ENCODE peak calls at places on chromosomes 3 and 15, in four cellular contexts. Y is K562, L is GM12878, R is HepG2. S is an unnamed sample.

GRCh38 chr15:33152502-33153109 is 41.9 kb downstream of the FMN1 start:
- DNase-seq in Y (no peak), L (no peak), R (no peak), S (no peak)

GRCh38 chr15:27058939-27059338 is 88.0 kb downstream of the GABRG3 start:
- DNase-seq in Y (no peak), L (no peak), R (no peak), S (no peak)

GRCh38 chr15:77031376-77032050 is 36.6 kb downstream of the PSTPIP1 start:
- DNase-seq in Y (no peak), L (no peak), R (peak), S (no peak)

GRCh38 chr3:126956866-126957650 is 25.9 kb upstream of the PLXNA1 start:
- DNase-seq in Y (no peak), L (no peak), R (no peak), S (no peak)

GRCh38 chr15:84034831-84035753 is 200.5 kb upstream of the GOLGA6L4 start:
- DNase-seq in Y (peak), L (no peak), R (peak), S (peak)

GRCh38 chr3:48661501-48662139 is 1.1 kb downstream of the CELSR3 start:
- DNase-seq in Y (peak), L (no peak), R (peak), S (peak)

GRCh38 chr15:26087395-26087794 is 224.3 kb upstream of the ATP10A start:
- DNase-seq in Y (no peak), L (no peak), R (no peak), S (no peak)

GRCh38 chr3:161273589-161274218 is 52.6 kb downstream of the NMD3 start:
- DNase-seq in Y (peak), L (no peak), R (peak), S (no peak)

GRCh38 chr15:59746777-59747176 is 57.7 kb upstream of the BNIP2 start:
- DNase-seq in Y (no peak), L (no peak), R (no peak), S (no peak)

GRCh38 chr3:117524890-117525289 is 815.3 kb downstream of the TUSC7 start:
- DNase-seq in Y (no peak), L (no peak), R (no peak), S (no peak)

GRCh38 chr3:37477713-37478487 is 303.5 kb upstream of the LRRFIP2 start:
- DNase-seq in Y (peak), L (no peak), R (no peak), S (no peak)

GRCh38 chr3:141306922-141307321 is 61.4 kb upstream of the ZBTB38 start:
- DNase-seq in Y (no peak), L (no peak), R (no peak), S (no peak)

GRCh38 chr15:35173444-35174118 is 88.5 kb upstream of the NANOGP8 start:
- DNase-seq in Y (peak), L (no peak), R (peak), S (no peak)

GRCh38 chr3:50573566-50574279 is 4.4 kb downstream of the HEMK1 start:
- DNase-seq in Y (peak), L (no peak), R (no peak), S (no peak)

GRCh38 chr3:175818811-175819464 is 959.8 kb downstream of the NAALADL2 start:
- DNase-seq in Y (no peak), L (no peak), R (no peak), S (no peak)

GRCh38 chr3:16614033-16615031 is 9.1 kb upstream of the DAZL start:
- DNase-seq in Y (no peak), L (no peak), R (no peak), S (no peak)

GRCh38 chr3:55416381-55416821 is 70.7 kb downstream of the WNT5A start:
- DNase-seq in Y (no peak), L (no peak), R (no peak), S (no peak)

GRCh38 chr15:72112111-72112510 is 5.8 kb downstream of the MYO9A start:
- DNase-seq in Y (no peak), L (no peak), R (no peak), S (no peak)

GRCh38 chr3:46489875-46490274 is 7.9 kb upstream of the RTP3 start:
- DNase-seq in Y (no peak), L (no peak), R (no peak), S (no peak)

GRCh38 chr3:150261418-150261817 is 146.7 kb upstream of the TSC22D2 start:
- DNase-seq in Y (no peak), L (no peak), R (no peak), S (no peak)

GRCh38 chr3:113291572-113291971 is 80.2 kb downstream of the BOC start:
- DNase-seq in Y (no peak), L (no peak), R (no peak), S (no peak)

GRCh38 chr15:85414037-85414436 is 33.6 kb downstream of the AKAP13 start:
- DNase-seq in Y (no peak), L (no peak), R (no peak), S (no peak)

GRCh38 chr3:100209948-100210776 is 50.6 kb upstream of the TBC1D23 start:
- DNase-seq in Y (no peak), L (peak), R (peak), S (no peak)

GRCh38 chr15:88697276-88697675 is 58.5 kb downstream of the ISG20 start:
- DNase-seq in Y (no peak), L (no peak), R (no peak), S (no peak)

GRCh38 chr3:3068358-3068881 is 41.8 kb downstream of the IL5RA start:
- DNase-seq in Y (no peak), L (no peak), R (no peak), S (no peak)

GRCh38 chr3:157104928-157105652 is 54.9 kb downstream of the CCNL1 start:
- DNase-seq in Y (peak), L (no peak), R (no peak), S (peak)

GRCh38 chr3:122660575-122660974 is 20.1 kb upstream of the PARP14 start:
- DNase-seq in Y (no peak), L (no peak), R (peak), S (no peak)

GRCh38 chr3:89216021-89216739 is 108.8 kb downstream of the EPHA3 start:
- DNase-seq in Y (no peak), L (no peak), R (no peak), S (no peak)

GRCh38 chr3:168186293-168186983 is 90.7 kb upstream of the GOLIM4 start:
- DNase-seq in Y (no peak), L (no peak), R (peak), S (no peak)

GRCh38 chr15:52178765-52179164 is 12.4 kb downstream of the GNB5 start:
- DNase-seq in Y (no peak), L (no peak), R (no peak), S (no peak)

GRCh38 chr3:51813539-51813938 is 34.5 kb upstream of the IQCF6 start:
- DNase-seq in Y (no peak), L (no peak), R (no peak), S (no peak)

GRCh38 chr15:83657549-83657948 is 3.6 kb downstream of the ADAMTSL3 start:
- DNase-seq in Y (peak), L (no peak), R (no peak), S (peak)

DNA sequence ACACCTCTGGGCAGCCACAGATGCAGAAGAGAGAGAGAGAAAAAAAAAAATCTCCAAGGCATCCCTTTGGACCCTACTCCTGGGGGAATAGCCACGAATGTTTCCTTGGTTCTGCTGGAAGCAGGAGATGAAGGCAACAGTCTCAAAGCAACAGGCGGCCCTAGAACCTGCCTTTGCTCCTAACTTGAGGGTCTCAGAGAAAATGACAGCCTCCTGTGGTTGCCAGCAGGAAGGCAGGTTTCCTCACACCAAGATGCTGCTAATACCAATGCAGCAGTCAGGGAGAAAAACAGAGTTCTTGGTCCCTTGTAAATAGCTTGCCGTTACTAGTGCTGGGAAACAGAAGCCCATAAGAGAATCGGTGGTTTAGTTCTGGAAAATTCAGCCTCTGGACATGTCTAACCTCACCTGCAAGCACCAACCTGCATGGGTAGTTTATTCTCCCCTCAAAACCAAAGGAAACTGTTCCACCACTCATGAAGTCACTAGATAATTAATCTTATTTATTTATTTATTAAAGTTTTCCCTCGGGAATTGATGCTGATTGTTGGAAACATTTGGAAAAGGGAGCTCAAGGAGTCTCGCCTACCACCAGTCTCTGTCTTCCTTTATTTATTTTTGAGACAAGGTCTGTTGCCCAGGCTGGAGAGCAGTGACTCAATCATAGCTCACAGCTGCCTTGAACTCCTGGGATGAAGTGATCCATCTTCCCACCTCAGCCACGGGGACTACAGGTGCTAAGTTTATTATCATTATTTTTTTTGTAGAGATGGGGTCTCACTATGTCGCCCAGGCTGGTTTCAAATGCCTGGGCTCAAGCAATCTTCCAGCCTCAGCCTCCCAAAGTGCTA is 872 bp upstream of the FRMD4B start:
- DNase-seq in Y (no peak), L (no peak), R (no peak), S (peak)
- TF ChIP-seq FOXK2 in Y (no peak), L (no peak), R (no peak), S (no peak)

GRCh38 chr3:43789028-43789427 is 98.3 kb downstream of the ABHD5 start:
- DNase-seq in Y (no peak), L (no peak), R (no peak), S (no peak)
- TF ChIP-seq TARDBP in Y (no peak), L (no peak), R (no peak), S (no peak)

GRCh38 chr3:21256932-21257331 is 494.1 kb downstream of the ZNF385D start:
- DNase-seq in Y (no peak), L (no peak), R (no peak), S (no peak)
- TF ChIP-seq FOXK2 in Y (no peak), L (no peak), R (no peak), S (no peak)

GRCh38 chr3:60013241-60013640 is 963.4 kb upstream of the CFAP20DC start:
- DNase-seq in Y (no peak), L (no peak), R (no peak), S (no peak)

GRCh38 chr3:60017631-60018030 is 967.8 kb upstream of the CFAP20DC start:
- DNase-seq in Y (no peak), L (peak), R (no peak), S (no peak)
- TF ChIP-seq TARDBP in Y (no peak), L (no peak), R (no peak), S (no peak)

GRCh38 chr3:70982274-70982673 is 601.3 kb downstream of the FOXP1 start:
- DNase-seq in Y (no peak), L (no peak), R (no peak), S (no peak)
- TF ChIP-seq FOXK2 in Y (no peak), L (no peak), R (no peak), S (no peak)

DNA sequence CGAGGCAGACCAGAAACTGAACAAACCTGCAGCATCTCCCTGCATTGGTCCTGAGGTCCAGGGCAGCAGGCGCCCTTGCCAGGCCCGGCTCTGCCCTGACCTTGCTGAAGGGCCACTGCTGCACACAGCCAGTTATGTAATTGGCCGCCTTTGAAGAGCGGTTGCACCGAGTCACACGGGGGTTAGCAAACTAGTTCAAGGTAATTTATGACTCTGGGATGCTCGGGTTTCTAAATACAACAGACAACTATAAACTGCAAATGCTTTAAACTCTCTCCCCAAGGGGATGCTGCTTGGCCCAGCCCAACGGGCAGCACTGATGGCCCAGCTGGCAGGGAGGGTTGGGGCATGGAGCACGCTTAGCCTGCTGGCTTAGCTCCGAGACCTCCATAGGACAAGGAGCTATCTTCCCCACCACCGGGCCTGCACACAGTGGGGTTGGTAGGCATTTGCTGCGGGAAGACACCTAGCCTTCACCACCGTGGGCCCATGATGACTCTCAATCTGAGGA is 60.3 kb upstream of the IQSEC1 start:
- DNase-seq in Y (no peak), L (no peak), R (no peak), S (no peak)
- TF ChIP-seq TARDBP in Y (no peak), L (no peak), R (no peak), S (no peak)

GRCh38 chr3:39435006-39435748 is 28.7 kb downstream of the RPSA start:
- DNase-seq in Y (no peak), L (no peak), R (no peak), S (no peak)

GRCh38 chr3:39434574-39434973 is 28.1 kb downstream of the RPSA start:
- DNase-seq in Y (no peak), L (no peak), R (no peak), S (no peak)

GRCh38 chr3:39429466-39429865 is 22.9 kb downstream of the RPSA start:
- DNase-seq in Y (no peak), L (no peak), R (no peak), S (no peak)

GRCh38 chr3:39432342-39432741 is 25.8 kb downstream of the RPSA start:
- DNase-seq in Y (no peak), L (no peak), R (no peak), S (no peak)

GRCh38 chr3:39433642-39434041 is 27.1 kb downstream of the RPSA start:
- DNase-seq in Y (no peak), L (no peak), R (no peak), S (no peak)
- TF ChIP-seq FOXK2 in Y (no peak), L (no peak), R (no peak), S (no peak)

GRCh38 chr3:73572371-73572770 is 52.4 kb downstream of the PDZRN3 start:
- DNase-seq in Y (no peak), L (no peak), R (no peak), S (peak)

GRCh38 chr3:73569246-73569760 is 55.4 kb downstream of the PDZRN3 start:
- DNase-seq in Y (no peak), L (no peak), R (no peak), S (no peak)

GRCh38 chr3:73568371-73568862 is 56.3 kb downstream of the PDZRN3 start:
- DNase-seq in Y (no peak), L (no peak), R (no peak), S (no peak)

GRCh38 chr3:73573204-73573603 is 51.5 kb downstream of the PDZRN3 start:
- DNase-seq in Y (no peak), L (no peak), R (no peak), S (no peak)

GRCh38 chr3:73571238-73571741 is 53.5 kb downstream of the PDZRN3 start:
- DNase-seq in Y (no peak), L (no peak), R (peak), S (no peak)
- TF ChIP-seq TARDBP in Y (no peak), L (no peak), R (no peak), S (no peak)

GRCh38 chr15:66294932-66295235 is 1.5 kb downstream of the DIS3L start:
- DNase-seq in Y (no peak), L (no peak), R (no peak), S (no peak)

GRCh38 chr15:66294157-66294931 is 976 bp downstream of the DIS3L start:
- DNase-seq in Y (no peak), L (peak), R (peak), S (peak)

GRCh38 chr15:66292261-66293084 is 895 bp upstream of the DIS3L start:
- DNase-seq in Y (peak), L (no peak), R (no peak), S (no peak)

GRCh38 chr15:66293085-66293418 is 316 bp upstream of the DIS3L start:
- DNase-seq in Y (no peak), L (no peak), R (no peak), S (no peak)

DNA sequence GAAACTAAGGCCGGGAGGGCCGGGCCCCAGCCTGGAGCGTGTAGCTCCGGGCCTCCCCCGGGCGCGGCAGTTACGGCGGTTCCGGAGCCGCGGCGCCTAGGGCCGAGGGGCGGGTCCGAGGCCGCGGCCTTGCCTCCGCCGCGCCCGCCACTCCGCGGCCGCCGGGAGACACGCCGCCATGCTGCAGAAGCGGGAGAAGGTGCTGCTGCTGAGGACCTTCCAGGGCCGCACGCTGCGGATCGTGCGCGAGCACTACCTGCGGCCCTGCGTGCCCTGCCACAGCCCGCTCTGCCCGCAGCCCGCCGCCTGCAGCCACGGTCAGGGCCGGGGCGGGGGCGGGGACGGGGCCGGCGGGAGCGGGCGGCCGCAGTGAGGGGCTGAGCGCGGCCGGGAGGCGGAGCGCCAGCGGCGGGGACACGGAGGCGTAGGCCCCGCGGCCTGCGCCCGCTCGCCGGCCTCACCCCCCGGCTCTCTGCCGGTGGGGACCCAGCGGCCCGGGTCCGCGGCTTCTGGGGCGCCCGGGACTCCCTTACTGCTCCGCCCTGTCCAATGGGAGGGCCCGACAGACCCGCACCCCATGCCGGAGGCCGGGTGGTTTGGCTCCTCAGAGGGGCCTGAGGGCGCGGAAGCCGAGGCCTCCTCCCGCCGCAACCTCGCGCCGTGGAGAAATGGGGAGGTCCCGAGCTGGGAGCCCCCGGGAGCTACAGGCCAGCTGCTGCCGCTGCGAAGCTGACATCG is at the start of gene DIS3L:
- DNase-seq in Y (peak), L (peak), R (peak), S (peak)
- TF ChIP-seq FOXK2 in Y (no peak), L (no peak), R (no peak), S (no peak)

S was measured in HEK293T.